ENCODE peak calls at places on chromosomes 5 and 9, in six cellular contexts. W, H, S, F, K and R are unnamed samples.

GRCh38 chr5:172283020-172283861 is at the start of gene UBTD2:
- DNase-seq in F (peak), H (peak), W (peak), S (peak), K (peak), R (peak)

GRCh38 chr9:82552784-82553183 is 510.2 kb downstream of the RASEF start:
- DNase-seq in F (no peak), H (no peak), S (no peak), K (no peak), W (no peak), R (no peak)

GRCh38 chr9:93027750-93028149 is 30.8 kb upstream of the SUSD3 start:
- DNase-seq in W (no peak), F (no peak), H (no peak), K (no peak), S (no peak), R (no peak)

GRCh38 chr9:94937214-94937903 is 210.9 kb downstream of the AOPEP start:
- DNase-seq in H (peak), K (no peak), F (no peak), W (no peak), S (no peak), R (no peak)

GRCh38 chr5:90873033-90873517 is 314.5 kb downstream of the ADGRV1 start:
- DNase-seq in S (no peak), K (no peak), F (no peak), W (peak), H (no peak), R (no peak)

GRCh38 chr9:132268725-132269352 is 85.9 kb downstream of the SETX start:
- DNase-seq in H (peak), S (peak), F (peak), K (peak), W (peak), R (peak)

GRCh38 chr5:131957721-131958483 is 12.4 kb upstream of the MEIKIN start:
- DNase-seq in K (no peak), S (no peak), W (no peak), F (no peak), H (no peak), R (no peak)

GRCh38 chr9:36023260-36024048 is 13.3 kb upstream of the RECK start:
- DNase-seq in S (peak), W (peak), K (peak), F (peak), H (peak), R (peak)

GRCh38 chr9:95157491-95158151 is 159.9 kb downstream of the FANCC start:
- DNase-seq in H (peak), F (no peak), K (peak), W (no peak), S (no peak), R (no peak)

GRCh38 chr5:114391321-114391720 is 29.5 kb downstream of the KCNN2 start:
- DNase-seq in W (no peak), F (no peak), K (no peak), S (no peak), H (no peak), R (no peak)

GRCh38 chr9:34717996-34718614 is 8.2 kb upstream of the CCL21 start:
- DNase-seq in K (no peak), H (peak), F (no peak), W (no peak), S (no peak), R (no peak)

GRCh38 chr5:36442352-36442751 is 140.7 kb upstream of the RANBP3L start:
- DNase-seq in F (no peak), H (no peak), K (no peak), W (peak), S (no peak), R (no peak)

GRCh38 chr5:59799668-59800374 is 93.7 kb downstream of the PDE4D start:
- DNase-seq in K (peak), S (no peak), H (peak), W (no peak), F (peak), R (no peak)

GRCh38 chr5:33843579-33843978 is 48.2 kb downstream of the ADAMTS12 start:
- DNase-seq in S (no peak), K (no peak), H (peak), F (no peak), W (no peak), R (no peak)

GRCh38 chr9:134835455-134835854 is 45.2 kb upstream of the FCN2 start:
- DNase-seq in K (no peak), S (peak), F (no peak), W (no peak), H (no peak), R (peak)

GRCh38 chr5:107232793-107233192 is 437.9 kb downstream of the EFNA5 start:
- DNase-seq in H (no peak), S (no peak), W (no peak), K (no peak), F (no peak), R (no peak)

GRCh38 chr5:159100928-159101646 is 1.4 kb upstream of the EBF1 start:
- DNase-seq in W (no peak), K (no peak), F (no peak), S (peak), H (no peak), R (no peak)

GRCh38 chr5:83711982-83712601 is 8.6 kb downstream of the HAPLN1 start:
- DNase-seq in K (peak), S (no peak), F (peak), H (peak), W (peak), R (no peak)

GRCh38 chr5:40688127-40688756 is 8.5 kb downstream of the PTGER4 start:
- DNase-seq in K (peak), H (peak), F (peak), S (peak), W (peak), R (peak)
- H3K4me3 ChIP-seq in K (no peak), H (no peak), F (no peak), S (no peak), W (no peak), R (peak)

GRCh38 chr5:150412319-150413175 is at the start of gene CD74:
- DNase-seq in S (peak), H (peak), F (peak), K (peak), W (peak), R (peak)
- H3K4me3 ChIP-seq in S (peak), H (peak), F (peak), K (no peak), W (peak), R (peak)

GRCh38 chr5:56175028-56175427 is 58.1 kb downstream of the ANKRD55 start:
- DNase-seq in W (no peak), K (no peak), F (no peak), H (no peak), S (no peak), R (no peak)
- H3K4me3 ChIP-seq in W (no peak), K (no peak), F (no peak), H (no peak), S (no peak), R (no peak)

GRCh38 chr5:58666141-58666540 is 83.3 kb downstream of the RAB3C start:
- DNase-seq in F (no peak), W (no peak), S (no peak), K (no peak), H (no peak), R (no peak)
- H3K4me3 ChIP-seq in F (no peak), W (no peak), S (no peak), K (no peak), H (no peak), R (no peak)

DNA sequence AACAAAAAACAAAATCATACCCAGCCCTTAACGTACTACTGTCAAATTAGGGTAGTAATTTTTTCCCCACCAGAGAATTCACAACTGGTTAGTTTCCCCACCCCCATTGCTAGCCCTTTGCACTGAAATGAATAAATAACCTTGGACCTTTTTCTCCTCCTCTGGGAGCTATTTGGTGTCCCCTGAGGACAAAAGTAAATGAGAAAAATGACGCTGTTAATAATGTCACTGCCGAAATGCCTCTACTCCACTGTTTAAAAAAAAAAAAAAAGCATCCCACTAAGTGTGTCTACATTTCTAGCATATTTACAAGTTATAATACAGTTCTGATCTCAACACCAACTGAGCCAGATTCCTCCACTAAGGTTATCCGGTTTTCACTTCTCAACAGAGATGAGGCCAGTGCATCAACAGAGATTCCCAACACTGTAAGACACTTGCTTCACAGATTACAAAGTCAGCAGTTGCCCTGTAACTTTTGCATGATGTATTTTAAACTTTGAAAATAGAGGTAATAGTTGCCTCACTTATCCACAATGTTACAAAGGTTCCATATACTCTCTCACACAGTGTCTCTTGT is 5.1 kb upstream of the NFIB start:
- DNase-seq in S (no peak), W (no peak), F (no peak), K (no peak), H (no peak), R (no peak)
- H3K4me3 ChIP-seq in S (peak), W (no peak), F (no peak), K (no peak), H (no peak), R (peak)

GRCh38 chr5:62584395-62584794 is 5.8 kb downstream of the LRRC70 start:
- DNase-seq in H (no peak), F (no peak), S (no peak), K (no peak), W (no peak), R (no peak)
- H3K4me3 ChIP-seq in H (no peak), F (no peak), S (no peak), K (no peak), W (no peak), R (no peak)

GRCh38 chr5:167571824-167572223 is 719.6 kb upstream of the WWC1 start:
- DNase-seq in W (no peak), S (no peak), F (no peak), H (no peak), K (no peak), R (no peak)

GRCh38 chr5:167573274-167574127 is 717.9 kb upstream of the WWC1 start:
- DNase-seq in K (peak), W (no peak), H (peak), S (no peak), F (peak), R (no peak)

GRCh38 chr5:167576928-167577327 is 714.5 kb upstream of the WWC1 start:
- DNase-seq in W (no peak), F (no peak), H (no peak), S (no peak), K (no peak), R (no peak)

GRCh38 chr5:167576126-167576525 is 715.3 kb upstream of the WWC1 start:
- DNase-seq in H (no peak), F (no peak), W (no peak), S (no peak), K (no peak), R (no peak)

GRCh38 chr5:167574381-167574780 is 717.1 kb upstream of the WWC1 start:
- DNase-seq in H (no peak), K (no peak), W (no peak), F (no peak), S (no peak), R (no peak)
- H3K4me3 ChIP-seq in H (no peak), K (peak), W (no peak), F (no peak), S (no peak), R (no peak)